ENCODE peak calls at places on chromosomes 6 and 20, in five cellular contexts. T, C, S, X and Q are unnamed samples.

GRCh38 chr20:48709292-48709691 is 118.5 kb downstream of the PREX1 start:
- DNase-seq in X (no peak), S (no peak), T (no peak), C (no peak), Q (no peak)

GRCh38 chr20:46808565-46808964 is 86.1 kb upstream of the EYA2 start:
- DNase-seq in C (no peak), S (no peak), X (no peak), T (no peak), Q (no peak)

GRCh38 chr6:79713701-79714322 is 82.7 kb downstream of the SH3BGRL2 start:
- DNase-seq in T (peak), C (no peak), S (no peak), X (peak), Q (no peak)

GRCh38 chr20:19257865-19258264 is 45.4 kb downstream of the SLC24A3 start:
- DNase-seq in C (no peak), T (no peak), X (no peak), S (no peak), Q (no peak)

GRCh38 chr20:53175135-53175780 is 203.1 kb downstream of the TSHZ2 start:
- DNase-seq in T (no peak), C (no peak), X (no peak), S (no peak), Q (no peak)

GRCh38 chr20:50003253-50003656 is 20.5 kb downstream of the SNAI1 start:
- DNase-seq in S (no peak), T (no peak), X (peak), C (no peak), Q (no peak)

GRCh38 chr20:43032459-43032858 is 157.2 kb downstream of the PTPRT start:
- DNase-seq in C (no peak), T (no peak), S (no peak), X (no peak), Q (no peak)

GRCh38 chr6:64254558-64254957 is 619.0 kb downstream of the PHF3 start:
- DNase-seq in C (no peak), S (no peak), T (no peak), X (no peak), Q (no peak)

GRCh38 chr20:46084805-46085792 is 4.7 kb downstream of the NCOA5 start:
- DNase-seq in T (no peak), X (no peak), C (no peak), S (no peak), Q (no peak)

GRCh38 chr6:107536183-107536582 is 46.3 kb downstream of the SOBP start:
- DNase-seq in X (no peak), T (no peak), C (peak), S (no peak), Q (no peak)

GRCh38 chr6:137631323-137631722 is 137.1 kb upstream of the OLIG3 start:
- DNase-seq in S (no peak), T (no peak), X (no peak), C (peak), Q (no peak)

GRCh38 chr20:16434087-16434664 is 139.1 kb downstream of the KIF16B start:
- DNase-seq in S (no peak), C (peak), X (peak), T (no peak), Q (no peak)

GRCh38 chr6:160510199-160510598 is 153.9 kb downstream of the LPA start:
- DNase-seq in S (no peak), T (no peak), C (no peak), X (no peak), Q (no peak)